ENCODE peak calls at places on chromosomes 11 and 22, in seven cellular contexts. E is hippocampal formation, L is DMS153, O is HFF-Myc, B is dorsolateral prefrontal cortex, R is neural progenitor cell, C is NCI-H748 treated with DMSO at 0.1 percent for 48 hours. P is an unnamed sample.

GRCh38 chr11:23765862-23766261 is 731.0 kb upstream of the LUZP2 start:
- DNase-seq in E (no peak), L (no peak), O (no peak), B (no peak), R (no peak), C (no peak), P (no peak)

GRCh38 chr11:14980854-14981253 is 8.7 kb upstream of the CALCA start:
- DNase-seq in E (no peak), L (no peak), O (no peak), B (no peak), R (no peak), C (no peak), P (no peak)

GRCh38 chr11:64802370-64803162 is 448 bp downstream of the MAP4K2 start:
- DNase-seq in E (no peak), L (no peak), O (no peak), B (no peak), R (no peak), C (no peak), P (no peak)

GRCh38 chr11:3037041-3037944 is 19.9 kb downstream of the CARS1 start:
- DNase-seq in E (peak), L (no peak), O (no peak), B (peak), R (peak), C (peak), P (peak)

GRCh38 chr11:33160147-33160546 is 1.1 kb downstream of the CSTF3 start:
- DNase-seq in E (no peak), L (no peak), O (peak), B (no peak), R (peak), C (peak), P (no peak)

GRCh38 chr11:121889168-121889567 is 226.8 kb downstream of the BLID start:
- DNase-seq in E (no peak), L (no peak), O (no peak), B (no peak), R (no peak), C (no peak), P (no peak)

GRCh38 chr11:117928818-117929567 is at the start of gene TMPRSS13:
- DNase-seq in E (no peak), L (no peak), O (no peak), B (no peak), R (no peak), C (no peak), P (peak)

GRCh38 chr11:66022401-66023185 is 3.7 kb downstream of the CATSPER1 start:
- DNase-seq in E (peak), L (peak), O (no peak), B (no peak), R (peak), C (peak), P (peak)

GRCh38 chr22:35266277-35266676 is 9.0 kb downstream of the HMGXB4 start:
- DNase-seq in E (no peak), L (peak), O (no peak), B (no peak), R (no peak), C (no peak), P (no peak)

GRCh38 chr11:107561688-107562087 is 3.8 kb downstream of the ALKBH8 start:
- DNase-seq in E (no peak), L (no peak), O (no peak), B (no peak), R (no peak), C (no peak), P (no peak)

GRCh38 chr11:78112588-78113275 is 26.7 kb downstream of the ALG8 start:
- DNase-seq in E (no peak), L (no peak), O (no peak), B (no peak), R (no peak), C (no peak), P (no peak)

P was measured in upper lobe of right lung.